ENCODE peak calls at places on chromosomes 16 and 17, in four cellular contexts. X is neural crest cell, G is WTC11, J is A549. S is an unnamed sample.

GRCh38 chr16:11914210-11914758 is 1.5 kb downstream of the GSPT1 start:
- DNase-seq in G (no peak), J (no peak), X (no peak), S (no peak)

GRCh38 chr17:77963441-77963840 is 4.9 kb downstream of the TNRC6C start:
- DNase-seq in G (no peak), J (no peak), X (no peak), S (peak)

GRCh38 chr17:73068322-73069153 is 23.9 kb downstream of the SLC39A11 start:
- DNase-seq in X (no peak), G (no peak), J (no peak), S (no peak)

GRCh38 chr16:11057696-11058345 is 113.5 kb downstream of the CLEC16A start:
- DNase-seq in J (no peak), X (no peak), G (no peak), S (no peak)

GRCh38 chr17:36496018-36496789 is 9.7 kb downstream of the ZNHIT3 start:
- DNase-seq in X (peak), G (no peak), J (no peak), S (no peak)

GRCh38 chr16:31260136-31260931 is 559 bp downstream of the ITGAM start:
- DNase-seq in G (no peak), J (no peak), X (no peak), S (no peak)

GRCh38 chr16:12416136-12416787 is 387.4 kb downstream of the CPPED1 start:
- DNase-seq in J (no peak), G (no peak), X (no peak), S (no peak)

GRCh38 chr16:52861614-52862022 is 191.1 kb downstream of the CHD9NB start:
- DNase-seq in X (peak), J (no peak), G (peak), S (peak)

GRCh38 chr17:44689492-44690217 is at the start of gene CCDC43:
- DNase-seq in J (peak), G (peak), X (peak), S (peak)

GRCh38 chr16:1895949-1896675 is 22.1 kb downstream of the HS3ST6 start:
- DNase-seq in G (no peak), X (no peak), J (no peak), S (no peak)